ENCODE peak calls at places on chromosomes 7 and 10, in eight cellular contexts. One of them, this sample, is unnamed.

GRCh38 chr7:140176271-140176701 is 497 bp downstream of the KDM7A start:
- DNase-seq in SK-N-SH: peak
- DNase-seq in nephron progenitor cell: peak
- DNase-seq in hepatocyte: peak
- DNase-seq in astrocyte of the spinal cord: no peak
- DNase-seq in SJSA1: no peak
- DNase-seq in activated T-helper 1 cell treated with anti-CD3 and anti-CD28 coated beads, Interleukin-12 subunit alpha, Interleukin-12 subunit beta, Interleukin-2, Interleukin-4 antibody, amounts not matched to agents 30 ng/mL and 10 ng/mL and 1 ng/mL, durations not matched to agents 14 hours and 24 hours and 36 hours: no peak
- DNase-seq in naive thymus-derived CD4-positive, alpha-beta T cell: no peak
- DNase-seq in this sample: peak

GRCh38 chr7:120733143-120733542 is 124.8 kb downstream of the TSPAN12 start:
- DNase-seq in hepatocyte: no peak
- DNase-seq in SK-N-SH: no peak
- DNase-seq in nephron progenitor cell: no peak
- DNase-seq in naive thymus-derived CD4-positive, alpha-beta T cell: no peak
- DNase-seq in astrocyte of the spinal cord: peak
- DNase-seq in SJSA1: no peak
- DNase-seq in activated T-helper 1 cell treated with anti-CD3 and anti-CD28 coated beads, Interleukin-12 subunit alpha, Interleukin-12 subunit beta, Interleukin-2, Interleukin-4 antibody, amounts not matched to agents 30 ng/mL and 10 ng/mL and 1 ng/mL, durations not matched to agents 14 hours and 24 hours and 36 hours: no peak
- DNase-seq in this sample: no peak

GRCh38 chr10:130559213-130559944 is 423.2 kb downstream of the GLRX3 start:
- DNase-seq in activated T-helper 1 cell treated with anti-CD3 and anti-CD28 coated beads, Interleukin-12 subunit alpha, Interleukin-12 subunit beta, Interleukin-2, Interleukin-4 antibody, amounts not matched to agents 30 ng/mL and 10 ng/mL and 1 ng/mL, durations not matched to agents 14 hours and 24 hours and 36 hours: no peak
- DNase-seq in SJSA1: no peak
- DNase-seq in hepatocyte: no peak
- DNase-seq in naive thymus-derived CD4-positive, alpha-beta T cell: no peak
- DNase-seq in nephron progenitor cell: no peak
- DNase-seq in SK-N-SH: no peak
- DNase-seq in astrocyte of the spinal cord: no peak
- DNase-seq in this sample: no peak

GRCh38 chr10:49090696-49091338 is 24.5 kb downstream of the VSTM4 start:
- DNase-seq in SK-N-SH: no peak
- DNase-seq in nephron progenitor cell: no peak
- DNase-seq in naive thymus-derived CD4-positive, alpha-beta T cell: no peak
- DNase-seq in astrocyte of the spinal cord: no peak
- DNase-seq in SJSA1: no peak
- DNase-seq in hepatocyte: no peak
- DNase-seq in activated T-helper 1 cell treated with anti-CD3 and anti-CD28 coated beads, Interleukin-12 subunit alpha, Interleukin-12 subunit beta, Interleukin-2, Interleukin-4 antibody, amounts not matched to agents 30 ng/mL and 10 ng/mL and 1 ng/mL, durations not matched to agents 14 hours and 24 hours and 36 hours: no peak
- DNase-seq in this sample: no peak

GRCh38 chr7:77894574-77895091 is 96.1 kb downstream of the PHTF2 start:
- DNase-seq in astrocyte of the spinal cord: no peak
- DNase-seq in hepatocyte: no peak
- DNase-seq in SJSA1: no peak
- DNase-seq in activated T-helper 1 cell treated with anti-CD3 and anti-CD28 coated beads, Interleukin-12 subunit alpha, Interleukin-12 subunit beta, Interleukin-2, Interleukin-4 antibody, amounts not matched to agents 30 ng/mL and 10 ng/mL and 1 ng/mL, durations not matched to agents 14 hours and 24 hours and 36 hours: no peak
- DNase-seq in SK-N-SH: no peak
- DNase-seq in naive thymus-derived CD4-positive, alpha-beta T cell: no peak
- DNase-seq in nephron progenitor cell: no peak
- DNase-seq in this sample: no peak

GRCh38 chr10:44261710-44262455 is 123.0 kb downstream of the CXCL12 start:
- DNase-seq in naive thymus-derived CD4-positive, alpha-beta T cell: no peak
- DNase-seq in nephron progenitor cell: no peak
- DNase-seq in astrocyte of the spinal cord: no peak
- DNase-seq in hepatocyte: no peak
- DNase-seq in SK-N-SH: peak
- DNase-seq in SJSA1: no peak
- DNase-seq in activated T-helper 1 cell treated with anti-CD3 and anti-CD28 coated beads, Interleukin-12 subunit alpha, Interleukin-12 subunit beta, Interleukin-2, Interleukin-4 antibody, amounts not matched to agents 30 ng/mL and 10 ng/mL and 1 ng/mL, durations not matched to agents 14 hours and 24 hours and 36 hours: no peak
- DNase-seq in this sample: peak

GRCh38 chr7:128084896-128085608 is 53.8 kb upstream of the LRRC4 start:
- DNase-seq in astrocyte of the spinal cord: peak
- DNase-seq in hepatocyte: no peak
- DNase-seq in activated T-helper 1 cell treated with anti-CD3 and anti-CD28 coated beads, Interleukin-12 subunit alpha, Interleukin-12 subunit beta, Interleukin-2, Interleukin-4 antibody, amounts not matched to agents 30 ng/mL and 10 ng/mL and 1 ng/mL, durations not matched to agents 14 hours and 24 hours and 36 hours: no peak
- DNase-seq in nephron progenitor cell: no peak
- DNase-seq in SK-N-SH: peak
- DNase-seq in naive thymus-derived CD4-positive, alpha-beta T cell: no peak
- DNase-seq in SJSA1: no peak
- DNase-seq in this sample: peak

GRCh38 chr10:77566228-77566627 is 71.4 kb downstream of the KCNMA1 start:
- DNase-seq in naive thymus-derived CD4-positive, alpha-beta T cell: no peak
- DNase-seq in activated T-helper 1 cell treated with anti-CD3 and anti-CD28 coated beads, Interleukin-12 subunit alpha, Interleukin-12 subunit beta, Interleukin-2, Interleukin-4 antibody, amounts not matched to agents 30 ng/mL and 10 ng/mL and 1 ng/mL, durations not matched to agents 14 hours and 24 hours and 36 hours: no peak
- DNase-seq in SK-N-SH: no peak
- DNase-seq in nephron progenitor cell: no peak
- DNase-seq in hepatocyte: no peak
- DNase-seq in SJSA1: no peak
- DNase-seq in astrocyte of the spinal cord: no peak
- DNase-seq in this sample: no peak

GRCh38 chr7:112986256-112987031 is 100.2 kb downstream of the GPR85 start:
- DNase-seq in astrocyte of the spinal cord: peak
- DNase-seq in hepatocyte: no peak
- DNase-seq in activated T-helper 1 cell treated with anti-CD3 and anti-CD28 coated beads, Interleukin-12 subunit alpha, Interleukin-12 subunit beta, Interleukin-2, Interleukin-4 antibody, amounts not matched to agents 30 ng/mL and 10 ng/mL and 1 ng/mL, durations not matched to agents 14 hours and 24 hours and 36 hours: no peak
- DNase-seq in naive thymus-derived CD4-positive, alpha-beta T cell: no peak
- DNase-seq in SJSA1: no peak
- DNase-seq in SK-N-SH: no peak
- DNase-seq in nephron progenitor cell: no peak
- DNase-seq in this sample: peak